ENCODE peak calls at places on chromosomes 1 and 21, in eight cellular contexts. One of them, this sample, is unnamed.

GRCh38 chr1:18309552-18310155 is 171.1 kb upstream of the KLHDC7A start:
- DNase-seq in HFF-Myc: no peak
- DNase-seq in EL: no peak
- DNase-seq in lung microvascular endothelial cell: no peak
- DNase-seq in ELR: no peak
- DNase-seq in neuronal stem cell: no peak
- DNase-seq in thyroid gland: no peak
- DNase-seq in A549: no peak
- DNase-seq in this sample: no peak

GRCh38 chr1:29785137-29785527 is 548.8 kb downstream of the PTPRU start:
- DNase-seq in HFF-Myc: no peak
- DNase-seq in EL: no peak
- DNase-seq in lung microvascular endothelial cell: no peak
- DNase-seq in ELR: no peak
- DNase-seq in neuronal stem cell: no peak
- DNase-seq in thyroid gland: no peak
- DNase-seq in A549: no peak
- DNase-seq in this sample: no peak

GRCh38 chr1:100543640-100544039 is 5.7 kb downstream of the GPR88 start:
- DNase-seq in HFF-Myc: no peak
- DNase-seq in EL: peak
- DNase-seq in lung microvascular endothelial cell: peak
- DNase-seq in ELR: peak
- DNase-seq in neuronal stem cell: no peak
- DNase-seq in thyroid gland: no peak
- DNase-seq in A549: peak
- DNase-seq in this sample: no peak

GRCh38 chr1:93681095-93681548 is 515 bp downstream of the BCAR3 start:
- DNase-seq in HFF-Myc: no peak
- DNase-seq in EL: no peak
- DNase-seq in lung microvascular endothelial cell: peak
- DNase-seq in ELR: no peak
- DNase-seq in neuronal stem cell: no peak
- DNase-seq in thyroid gland: peak
- DNase-seq in A549: no peak
- DNase-seq in this sample: no peak

GRCh38 chr1:223081181-223081994 is 61.7 kb downstream of the TLR5 start:
- DNase-seq in HFF-Myc: peak
- DNase-seq in EL: peak
- DNase-seq in lung microvascular endothelial cell: peak
- DNase-seq in ELR: peak
- DNase-seq in neuronal stem cell: peak
- DNase-seq in thyroid gland: peak
- DNase-seq in A549: peak
- DNase-seq in this sample: peak

GRCh38 chr1:227560814-227561213 is 2.5 kb upstream of the ZNF678 start:
- DNase-seq in HFF-Myc: no peak
- DNase-seq in EL: no peak
- DNase-seq in lung microvascular endothelial cell: no peak
- DNase-seq in ELR: no peak
- DNase-seq in neuronal stem cell: no peak
- DNase-seq in thyroid gland: no peak
- DNase-seq in A549: no peak
- DNase-seq in this sample: no peak

GRCh38 chr1:154485106-154485505 is 16.9 kb upstream of the TDRD10 start:
- DNase-seq in HFF-Myc: no peak
- DNase-seq in EL: no peak
- DNase-seq in lung microvascular endothelial cell: peak
- DNase-seq in ELR: no peak
- DNase-seq in neuronal stem cell: no peak
- DNase-seq in thyroid gland: peak
- DNase-seq in A549: no peak
- DNase-seq in this sample: no peak

GRCh38 chr1:100862591-100862990 is 32.1 kb downstream of the EXTL2 start:
- DNase-seq in HFF-Myc: no peak
- DNase-seq in EL: peak
- DNase-seq in lung microvascular endothelial cell: peak
- DNase-seq in ELR: peak
- DNase-seq in neuronal stem cell: no peak
- DNase-seq in thyroid gland: no peak
- DNase-seq in A549: no peak
- DNase-seq in this sample: no peak

GRCh38 chr1:175410560-175410959 is 218.0 kb upstream of the KIAA0040 start:
- DNase-seq in HFF-Myc: no peak
- DNase-seq in EL: no peak
- DNase-seq in lung microvascular endothelial cell: no peak
- DNase-seq in ELR: no peak
- DNase-seq in neuronal stem cell: no peak
- DNase-seq in thyroid gland: no peak
- DNase-seq in A549: no peak
- DNase-seq in this sample: no peak

GRCh38 chr1:222454782-222455181 is 93.1 kb downstream of the HHIPL2 start:
- DNase-seq in HFF-Myc: no peak
- DNase-seq in EL: peak
- DNase-seq in lung microvascular endothelial cell: no peak
- DNase-seq in ELR: peak
- DNase-seq in neuronal stem cell: no peak
- DNase-seq in thyroid gland: no peak
- DNase-seq in A549: no peak
- DNase-seq in this sample: no peak

GRCh38 chr1:20385630-20386029 is 95.0 kb downstream of the VWA5B1 start:
- DNase-seq in HFF-Myc: no peak
- DNase-seq in EL: no peak
- DNase-seq in lung microvascular endothelial cell: no peak
- DNase-seq in ELR: no peak
- DNase-seq in neuronal stem cell: no peak
- DNase-seq in thyroid gland: no peak
- DNase-seq in A549: no peak
- DNase-seq in this sample: no peak

GRCh38 chr1:9728451-9729295 is 77.1 kb downstream of the PIK3CD start:
- DNase-seq in HFF-Myc: no peak
- DNase-seq in EL: no peak
- DNase-seq in lung microvascular endothelial cell: no peak
- DNase-seq in ELR: no peak
- DNase-seq in neuronal stem cell: no peak
- DNase-seq in thyroid gland: no peak
- DNase-seq in A549: no peak
- DNase-seq in this sample: no peak

GRCh38 chr1:115682792-115683191 is 41.0 kb downstream of the VANGL1 start:
- DNase-seq in HFF-Myc: no peak
- DNase-seq in EL: no peak
- DNase-seq in lung microvascular endothelial cell: no peak
- DNase-seq in ELR: no peak
- DNase-seq in neuronal stem cell: no peak
- DNase-seq in thyroid gland: no peak
- DNase-seq in A549: no peak
- DNase-seq in this sample: no peak

GRCh38 chr1:171738921-171739320 is 2.9 kb downstream of the VAMP4 start:
- DNase-seq in HFF-Myc: peak
- DNase-seq in EL: peak
- DNase-seq in lung microvascular endothelial cell: no peak
- DNase-seq in ELR: peak
- DNase-seq in neuronal stem cell: no peak
- DNase-seq in thyroid gland: no peak
- DNase-seq in A549: no peak
- DNase-seq in this sample: no peak

GRCh38 chr1:174080819-174081218 is 58.7 kb upstream of the RC3H1 start:
- DNase-seq in HFF-Myc: no peak
- DNase-seq in EL: no peak
- DNase-seq in lung microvascular endothelial cell: no peak
- DNase-seq in ELR: no peak
- DNase-seq in neuronal stem cell: no peak
- DNase-seq in thyroid gland: no peak
- DNase-seq in A549: no peak
- DNase-seq in this sample: no peak

GRCh38 chr1:225545649-225546048 is 107.3 kb downstream of the ENAH start:
- DNase-seq in HFF-Myc: no peak
- DNase-seq in EL: no peak
- DNase-seq in lung microvascular endothelial cell: no peak
- DNase-seq in ELR: no peak
- DNase-seq in neuronal stem cell: no peak
- DNase-seq in thyroid gland: no peak
- DNase-seq in A549: no peak
- DNase-seq in this sample: no peak

GRCh38 chr1:152824964-152825363 is 2.3 kb upstream of the LCE1A start:
- DNase-seq in HFF-Myc: no peak
- DNase-seq in EL: no peak
- DNase-seq in lung microvascular endothelial cell: no peak
- DNase-seq in ELR: no peak
- DNase-seq in neuronal stem cell: no peak
- DNase-seq in thyroid gland: no peak
- DNase-seq in A549: no peak
- DNase-seq in this sample: no peak

GRCh38 chr21:38984982-38985422 is 179.3 kb downstream of the ETS2 start:
- DNase-seq in HFF-Myc: peak
- DNase-seq in EL: peak
- DNase-seq in lung microvascular endothelial cell: peak
- DNase-seq in ELR: peak
- DNase-seq in neuronal stem cell: no peak
- DNase-seq in thyroid gland: no peak
- DNase-seq in A549: no peak
- DNase-seq in this sample: no peak

GRCh38 chr1:191026828-191027227 is 549.2 kb upstream of the BRINP3 start:
- DNase-seq in HFF-Myc: no peak
- DNase-seq in EL: no peak
- DNase-seq in lung microvascular endothelial cell: no peak
- DNase-seq in ELR: no peak
- DNase-seq in neuronal stem cell: no peak
- DNase-seq in thyroid gland: no peak
- DNase-seq in A549: no peak
- DNase-seq in this sample: no peak

GRCh38 chr1:164754088-164754600 is 195.2 kb downstream of the PBX1 start:
- DNase-seq in HFF-Myc: no peak
- DNase-seq in EL: no peak
- DNase-seq in lung microvascular endothelial cell: peak
- DNase-seq in ELR: no peak
- DNase-seq in neuronal stem cell: no peak
- DNase-seq in thyroid gland: peak
- DNase-seq in A549: no peak
- DNase-seq in this sample: no peak

This sample was measured in Peyer's patch.